ENCODE peak calls at places on chromosomes 5 and 9, in seven cellular contexts. One of them, this sample, is unnamed.

GRCh38 chr9:117725426-117725887 is 21.3 kb downstream of the TLR4 start:
- DNase-seq in HEK293T: no peak
- DNase-seq in NCI-H1694 treated with DMSO at 0.1 percent for 48 hours: no peak
- DNase-seq in NCI-H146: no peak
- DNase-seq in activated CD4-positive, alpha-beta T cell treated with anti-CD3 and anti-CD28 coated beads, Interleukin-2, amount 10 ng/mL, durations not matched to agents 7 days and 5 days: no peak
- DNase-seq in HT-29: no peak
- DNase-seq in stimulated activated CD4-positive, alpha-beta T cell treated with anti-CD3 and anti-CD28 coated beads, Interleukin-1b, Interleukin-23, amount 100 ng/mL, for 24 hours: no peak
- DNase-seq in this sample: no peak

GRCh38 chr9:89564257-89564878 is 40.4 kb upstream of the GADD45G start:
- DNase-seq in HEK293T: peak
- DNase-seq in NCI-H1694 treated with DMSO at 0.1 percent for 48 hours: no peak
- DNase-seq in activated CD4-positive, alpha-beta T cell treated with anti-CD3 and anti-CD28 coated beads, Interleukin-2, amount 10 ng/mL, durations not matched to agents 7 days and 5 days: no peak
- DNase-seq in NCI-H146: peak
- DNase-seq in HT-29: peak
- DNase-seq in stimulated activated CD4-positive, alpha-beta T cell treated with anti-CD3 and anti-CD28 coated beads, Interleukin-1b, Interleukin-23, amount 100 ng/mL, for 24 hours: no peak
- DNase-seq in this sample: peak

GRCh38 chr5:419970-420369 is 23.0 kb upstream of the EXOC3 start:
- DNase-seq in activated CD4-positive, alpha-beta T cell treated with anti-CD3 and anti-CD28 coated beads, Interleukin-2, amount 10 ng/mL, durations not matched to agents 7 days and 5 days: no peak
- DNase-seq in HT-29: no peak
- DNase-seq in HEK293T: no peak
- DNase-seq in NCI-H146: no peak
- DNase-seq in stimulated activated CD4-positive, alpha-beta T cell treated with anti-CD3 and anti-CD28 coated beads, Interleukin-1b, Interleukin-23, amount 100 ng/mL, for 24 hours: no peak
- DNase-seq in NCI-H1694 treated with DMSO at 0.1 percent for 48 hours: no peak
- DNase-seq in this sample: no peak

GRCh38 chr5:137753227-137753985 is 757 bp downstream of the HNRNPA0 start:
- DNase-seq in NCI-H1694 treated with DMSO at 0.1 percent for 48 hours: no peak
- DNase-seq in NCI-H146: no peak
- DNase-seq in activated CD4-positive, alpha-beta T cell treated with anti-CD3 and anti-CD28 coated beads, Interleukin-2, amount 10 ng/mL, durations not matched to agents 7 days and 5 days: peak
- DNase-seq in HEK293T: peak
- DNase-seq in stimulated activated CD4-positive, alpha-beta T cell treated with anti-CD3 and anti-CD28 coated beads, Interleukin-1b, Interleukin-23, amount 100 ng/mL, for 24 hours: no peak
- DNase-seq in HT-29: no peak
- DNase-seq in this sample: no peak

GRCh38 chr9:76355886-76356285 is 38.3 kb downstream of the RFK start:
- DNase-seq in HEK293T: no peak
- DNase-seq in activated CD4-positive, alpha-beta T cell treated with anti-CD3 and anti-CD28 coated beads, Interleukin-2, amount 10 ng/mL, durations not matched to agents 7 days and 5 days: no peak
- DNase-seq in NCI-H1694 treated with DMSO at 0.1 percent for 48 hours: no peak
- DNase-seq in stimulated activated CD4-positive, alpha-beta T cell treated with anti-CD3 and anti-CD28 coated beads, Interleukin-1b, Interleukin-23, amount 100 ng/mL, for 24 hours: no peak
- DNase-seq in HT-29: no peak
- DNase-seq in NCI-H146: no peak
- DNase-seq in this sample: no peak

GRCh38 chr5:54897001-54897400 is 88.4 kb downstream of the ESM1 start:
- DNase-seq in NCI-H1694 treated with DMSO at 0.1 percent for 48 hours: no peak
- DNase-seq in HEK293T: no peak
- DNase-seq in activated CD4-positive, alpha-beta T cell treated with anti-CD3 and anti-CD28 coated beads, Interleukin-2, amount 10 ng/mL, durations not matched to agents 7 days and 5 days: no peak
- DNase-seq in HT-29: no peak
- DNase-seq in stimulated activated CD4-positive, alpha-beta T cell treated with anti-CD3 and anti-CD28 coated beads, Interleukin-1b, Interleukin-23, amount 100 ng/mL, for 24 hours: no peak
- DNase-seq in NCI-H146: no peak
- DNase-seq in this sample: no peak

GRCh38 chr5:75671506-75671905 is 45.7 kb downstream of the POC5 start:
- DNase-seq in HEK293T: no peak
- DNase-seq in NCI-H1694 treated with DMSO at 0.1 percent for 48 hours: no peak
- DNase-seq in NCI-H146: no peak
- DNase-seq in stimulated activated CD4-positive, alpha-beta T cell treated with anti-CD3 and anti-CD28 coated beads, Interleukin-1b, Interleukin-23, amount 100 ng/mL, for 24 hours: no peak
- DNase-seq in activated CD4-positive, alpha-beta T cell treated with anti-CD3 and anti-CD28 coated beads, Interleukin-2, amount 10 ng/mL, durations not matched to agents 7 days and 5 days: no peak
- DNase-seq in HT-29: no peak
- DNase-seq in this sample: no peak

GRCh38 chr5:171299228-171299627 is 9.8 kb upstream of the TLX3 start:
- DNase-seq in activated CD4-positive, alpha-beta T cell treated with anti-CD3 and anti-CD28 coated beads, Interleukin-2, amount 10 ng/mL, durations not matched to agents 7 days and 5 days: no peak
- DNase-seq in HEK293T: no peak
- DNase-seq in NCI-H1694 treated with DMSO at 0.1 percent for 48 hours: no peak
- DNase-seq in HT-29: no peak
- DNase-seq in stimulated activated CD4-positive, alpha-beta T cell treated with anti-CD3 and anti-CD28 coated beads, Interleukin-1b, Interleukin-23, amount 100 ng/mL, for 24 hours: no peak
- DNase-seq in NCI-H146: no peak
- DNase-seq in this sample: no peak

GRCh38 chr5:123537845-123538244 is 25.9 kb downstream of the CSNK1G3 start:
- DNase-seq in NCI-H146: no peak
- DNase-seq in activated CD4-positive, alpha-beta T cell treated with anti-CD3 and anti-CD28 coated beads, Interleukin-2, amount 10 ng/mL, durations not matched to agents 7 days and 5 days: no peak
- DNase-seq in NCI-H1694 treated with DMSO at 0.1 percent for 48 hours: no peak
- DNase-seq in HT-29: no peak
- DNase-seq in HEK293T: no peak
- DNase-seq in stimulated activated CD4-positive, alpha-beta T cell treated with anti-CD3 and anti-CD28 coated beads, Interleukin-1b, Interleukin-23, amount 100 ng/mL, for 24 hours: no peak
- DNase-seq in this sample: no peak

GRCh38 chr5:113748403-113748802 is 234.9 kb downstream of the YTHDC2 start:
- DNase-seq in HEK293T: no peak
- DNase-seq in NCI-H1694 treated with DMSO at 0.1 percent for 48 hours: no peak
- DNase-seq in activated CD4-positive, alpha-beta T cell treated with anti-CD3 and anti-CD28 coated beads, Interleukin-2, amount 10 ng/mL, durations not matched to agents 7 days and 5 days: no peak
- DNase-seq in NCI-H146: no peak
- DNase-seq in HT-29: no peak
- DNase-seq in stimulated activated CD4-positive, alpha-beta T cell treated with anti-CD3 and anti-CD28 coated beads, Interleukin-1b, Interleukin-23, amount 100 ng/mL, for 24 hours: no peak
- DNase-seq in this sample: no peak

GRCh38 chr9:68896495-68896894 is 117.4 kb downstream of the PRKACG start:
- DNase-seq in stimulated activated CD4-positive, alpha-beta T cell treated with anti-CD3 and anti-CD28 coated beads, Interleukin-1b, Interleukin-23, amount 100 ng/mL, for 24 hours: no peak
- DNase-seq in HT-29: no peak
- DNase-seq in activated CD4-positive, alpha-beta T cell treated with anti-CD3 and anti-CD28 coated beads, Interleukin-2, amount 10 ng/mL, durations not matched to agents 7 days and 5 days: no peak
- DNase-seq in NCI-H146: no peak
- DNase-seq in NCI-H1694 treated with DMSO at 0.1 percent for 48 hours: no peak
- DNase-seq in HEK293T: no peak
- DNase-seq in this sample: no peak

GRCh38 chr5:36359267-36359666 is 57.6 kb upstream of the RANBP3L start:
- DNase-seq in NCI-H1694 treated with DMSO at 0.1 percent for 48 hours: no peak
- DNase-seq in HT-29: no peak
- DNase-seq in HEK293T: no peak
- DNase-seq in activated CD4-positive, alpha-beta T cell treated with anti-CD3 and anti-CD28 coated beads, Interleukin-2, amount 10 ng/mL, durations not matched to agents 7 days and 5 days: no peak
- DNase-seq in stimulated activated CD4-positive, alpha-beta T cell treated with anti-CD3 and anti-CD28 coated beads, Interleukin-1b, Interleukin-23, amount 100 ng/mL, for 24 hours: no peak
- DNase-seq in NCI-H146: no peak
- DNase-seq in this sample: no peak

GRCh38 chr9:37486616-37487544 is 1.1 kb downstream of the POLR1E start:
- DNase-seq in HT-29: no peak
- DNase-seq in NCI-H146: peak
- DNase-seq in stimulated activated CD4-positive, alpha-beta T cell treated with anti-CD3 and anti-CD28 coated beads, Interleukin-1b, Interleukin-23, amount 100 ng/mL, for 24 hours: no peak
- DNase-seq in HEK293T: no peak
- DNase-seq in activated CD4-positive, alpha-beta T cell treated with anti-CD3 and anti-CD28 coated beads, Interleukin-2, amount 10 ng/mL, durations not matched to agents 7 days and 5 days: no peak
- DNase-seq in NCI-H1694 treated with DMSO at 0.1 percent for 48 hours: no peak
- DNase-seq in this sample: no peak

GRCh38 chr9:96327694-96328352 is 25.8 kb upstream of the HSD17B3 start:
- DNase-seq in HEK293T: peak
- DNase-seq in HT-29: peak
- DNase-seq in activated CD4-positive, alpha-beta T cell treated with anti-CD3 and anti-CD28 coated beads, Interleukin-2, amount 10 ng/mL, durations not matched to agents 7 days and 5 days: peak
- DNase-seq in stimulated activated CD4-positive, alpha-beta T cell treated with anti-CD3 and anti-CD28 coated beads, Interleukin-1b, Interleukin-23, amount 100 ng/mL, for 24 hours: peak
- DNase-seq in NCI-H146: peak
- DNase-seq in NCI-H1694 treated with DMSO at 0.1 percent for 48 hours: peak
- DNase-seq in this sample: peak

GRCh38 chr5:176660860-176661641 is 13.8 kb downstream of the TSPAN17 start:
- DNase-seq in NCI-H1694 treated with DMSO at 0.1 percent for 48 hours: peak
- DNase-seq in NCI-H146: peak
- DNase-seq in stimulated activated CD4-positive, alpha-beta T cell treated with anti-CD3 and anti-CD28 coated beads, Interleukin-1b, Interleukin-23, amount 100 ng/mL, for 24 hours: peak
- DNase-seq in activated CD4-positive, alpha-beta T cell treated with anti-CD3 and anti-CD28 coated beads, Interleukin-2, amount 10 ng/mL, durations not matched to agents 7 days and 5 days: peak
- DNase-seq in HEK293T: peak
- DNase-seq in HT-29: peak
- DNase-seq in this sample: peak

GRCh38 chr5:23675456-23675855 is 168.0 kb downstream of the PRDM9 start:
- DNase-seq in NCI-H146: no peak
- DNase-seq in activated CD4-positive, alpha-beta T cell treated with anti-CD3 and anti-CD28 coated beads, Interleukin-2, amount 10 ng/mL, durations not matched to agents 7 days and 5 days: no peak
- DNase-seq in HEK293T: no peak
- DNase-seq in NCI-H1694 treated with DMSO at 0.1 percent for 48 hours: no peak
- DNase-seq in HT-29: no peak
- DNase-seq in stimulated activated CD4-positive, alpha-beta T cell treated with anti-CD3 and anti-CD28 coated beads, Interleukin-1b, Interleukin-23, amount 100 ng/mL, for 24 hours: no peak
- DNase-seq in this sample: no peak

GRCh38 chr5:154516475-154516874 is 38.4 kb upstream of the HAND1 start:
- DNase-seq in HEK293T: no peak
- DNase-seq in HT-29: no peak
- DNase-seq in NCI-H146: no peak
- DNase-seq in NCI-H1694 treated with DMSO at 0.1 percent for 48 hours: no peak
- DNase-seq in activated CD4-positive, alpha-beta T cell treated with anti-CD3 and anti-CD28 coated beads, Interleukin-2, amount 10 ng/mL, durations not matched to agents 7 days and 5 days: no peak
- DNase-seq in stimulated activated CD4-positive, alpha-beta T cell treated with anti-CD3 and anti-CD28 coated beads, Interleukin-1b, Interleukin-23, amount 100 ng/mL, for 24 hours: no peak
- DNase-seq in this sample: no peak

GRCh38 chr5:131587541-131587940 is 47.5 kb downstream of the RAPGEF6 start:
- DNase-seq in NCI-H146: no peak
- DNase-seq in HT-29: no peak
- DNase-seq in HEK293T: no peak
- DNase-seq in stimulated activated CD4-positive, alpha-beta T cell treated with anti-CD3 and anti-CD28 coated beads, Interleukin-1b, Interleukin-23, amount 100 ng/mL, for 24 hours: no peak
- DNase-seq in activated CD4-positive, alpha-beta T cell treated with anti-CD3 and anti-CD28 coated beads, Interleukin-2, amount 10 ng/mL, durations not matched to agents 7 days and 5 days: no peak
- DNase-seq in NCI-H1694 treated with DMSO at 0.1 percent for 48 hours: no peak
- DNase-seq in this sample: no peak

GRCh38 chr5:81205058-81205457 is 28.1 kb upstream of the CKMT2 start:
- DNase-seq in NCI-H1694 treated with DMSO at 0.1 percent for 48 hours: no peak
- DNase-seq in NCI-H146: no peak
- DNase-seq in HT-29: no peak
- DNase-seq in HEK293T: no peak
- DNase-seq in stimulated activated CD4-positive, alpha-beta T cell treated with anti-CD3 and anti-CD28 coated beads, Interleukin-1b, Interleukin-23, amount 100 ng/mL, for 24 hours: no peak
- DNase-seq in activated CD4-positive, alpha-beta T cell treated with anti-CD3 and anti-CD28 coated beads, Interleukin-2, amount 10 ng/mL, durations not matched to agents 7 days and 5 days: no peak
- DNase-seq in this sample: no peak

GRCh38 chr9:108473209-108474112 is 382.3 kb downstream of the ACTL7B start:
- DNase-seq in NCI-H146: peak
- DNase-seq in activated CD4-positive, alpha-beta T cell treated with anti-CD3 and anti-CD28 coated beads, Interleukin-2, amount 10 ng/mL, durations not matched to agents 7 days and 5 days: no peak
- DNase-seq in NCI-H1694 treated with DMSO at 0.1 percent for 48 hours: no peak
- DNase-seq in HT-29: peak
- DNase-seq in stimulated activated CD4-positive, alpha-beta T cell treated with anti-CD3 and anti-CD28 coated beads, Interleukin-1b, Interleukin-23, amount 100 ng/mL, for 24 hours: no peak
- DNase-seq in HEK293T: no peak
- DNase-seq in this sample: no peak

GRCh38 chr9:130539473-130540223 is 39.7 kb upstream of the FUBP3 start:
- DNase-seq in NCI-H1694 treated with DMSO at 0.1 percent for 48 hours: no peak
- DNase-seq in activated CD4-positive, alpha-beta T cell treated with anti-CD3 and anti-CD28 coated beads, Interleukin-2, amount 10 ng/mL, durations not matched to agents 7 days and 5 days: no peak
- DNase-seq in NCI-H146: no peak
- DNase-seq in stimulated activated CD4-positive, alpha-beta T cell treated with anti-CD3 and anti-CD28 coated beads, Interleukin-1b, Interleukin-23, amount 100 ng/mL, for 24 hours: no peak
- DNase-seq in HEK293T: no peak
- DNase-seq in HT-29: peak
- DNase-seq in this sample: peak

GRCh38 chr9:34891386-34891785 is 66.7 kb upstream of the PHF24 start:
- DNase-seq in activated CD4-positive, alpha-beta T cell treated with anti-CD3 and anti-CD28 coated beads, Interleukin-2, amount 10 ng/mL, durations not matched to agents 7 days and 5 days: no peak
- DNase-seq in NCI-H146: no peak
- DNase-seq in NCI-H1694 treated with DMSO at 0.1 percent for 48 hours: no peak
- DNase-seq in HT-29: no peak
- DNase-seq in HEK293T: no peak
- DNase-seq in stimulated activated CD4-positive, alpha-beta T cell treated with anti-CD3 and anti-CD28 coated beads, Interleukin-1b, Interleukin-23, amount 100 ng/mL, for 24 hours: no peak
- DNase-seq in this sample: no peak

GRCh38 chr5:128378196-128378595 is 159.8 kb downstream of the FBN2 start:
- DNase-seq in HEK293T: no peak
- DNase-seq in NCI-H1694 treated with DMSO at 0.1 percent for 48 hours: no peak
- DNase-seq in HT-29: no peak
- DNase-seq in activated CD4-positive, alpha-beta T cell treated with anti-CD3 and anti-CD28 coated beads, Interleukin-2, amount 10 ng/mL, durations not matched to agents 7 days and 5 days: no peak
- DNase-seq in NCI-H146: no peak
- DNase-seq in stimulated activated CD4-positive, alpha-beta T cell treated with anti-CD3 and anti-CD28 coated beads, Interleukin-1b, Interleukin-23, amount 100 ng/mL, for 24 hours: no peak
- DNase-seq in this sample: no peak

GRCh38 chr9:89730715-89731114 is 125.9 kb downstream of the GADD45G start:
- DNase-seq in HT-29: peak
- DNase-seq in HEK293T: no peak
- DNase-seq in stimulated activated CD4-positive, alpha-beta T cell treated with anti-CD3 and anti-CD28 coated beads, Interleukin-1b, Interleukin-23, amount 100 ng/mL, for 24 hours: no peak
- DNase-seq in NCI-H1694 treated with DMSO at 0.1 percent for 48 hours: no peak
- DNase-seq in NCI-H146: peak
- DNase-seq in activated CD4-positive, alpha-beta T cell treated with anti-CD3 and anti-CD28 coated beads, Interleukin-2, amount 10 ng/mL, durations not matched to agents 7 days and 5 days: no peak
- DNase-seq in this sample: no peak

GRCh38 chr5:67195406-67196275 is 958 bp downstream of the CD180 start:
- DNase-seq in HT-29: no peak
- DNase-seq in stimulated activated CD4-positive, alpha-beta T cell treated with anti-CD3 and anti-CD28 coated beads, Interleukin-1b, Interleukin-23, amount 100 ng/mL, for 24 hours: no peak
- DNase-seq in HEK293T: no peak
- DNase-seq in activated CD4-positive, alpha-beta T cell treated with anti-CD3 and anti-CD28 coated beads, Interleukin-2, amount 10 ng/mL, durations not matched to agents 7 days and 5 days: no peak
- DNase-seq in NCI-H1694 treated with DMSO at 0.1 percent for 48 hours: no peak
- DNase-seq in NCI-H146: no peak
- DNase-seq in this sample: no peak